ENCODE peak calls at places on chromosomes 4 and X, in five cellular contexts. N, O, A, M and G are unnamed samples.

GRCh38 chr4:147924604-147925412 is 192.9 kb downstream of the ARHGAP10 start:
- DNase-seq in N (no peak), O (no peak), A (no peak), M (peak; percentile 30), G (peak; percentile 39)

GRCh38 chr4:16508968-16509367 is 282.7 kb upstream of the TAPT1 start:
- DNase-seq in N (no peak), O (no peak), A (no peak), M (no peak), G (no peak)

GRCh38 chr4:173538148-173538902 is 8.3 kb upstream of the HAND2 start:
- DNase-seq in N (peak; percentile 82), O (peak; percentile 85), A (peak; percentile 81), M (no peak), G (peak; percentile 50)

GRCh38 chrX:40108959-40109287 is 11.2 kb upstream of the BCOR start:
- DNase-seq in N (peak; percentile 88), O (peak; percentile 91), A (peak; percentile 93), M (peak; percentile 82), G (peak; percentile 85)

GRCh38 chr4:46648088-46648744 is 258.3 kb upstream of the GABRA2 start:
- DNase-seq in N (no peak), O (no peak), A (no peak), M (no peak), G (peak; percentile 69)

GRCh38 chr4:73499996-73500765 is 18.6 kb downstream of the AFM start:
- DNase-seq in N (no peak), O (no peak), A (no peak), M (no peak), G (peak; percentile 14)

GRCh38 chrX:119391279-119391678 is 7.9 kb upstream of the SLC25A43 start:
- DNase-seq in N (no peak), O (no peak), A (no peak), M (peak; percentile 47), G (no peak)

GRCh38 chrX:97060019-97060418 is 176.3 kb downstream of the RPA4 start:
- DNase-seq in N (no peak), O (no peak), A (no peak), M (no peak), G (no peak)

GRCh38 chrX:137573356-137574101 is 7.6 kb downstream of the ZIC3 start:
- DNase-seq in N (no peak), O (no peak), A (no peak), M (no peak), G (no peak)

GRCh38 chr4:107349266-107349665 is 313.2 kb upstream of the DKK2 start:
- DNase-seq in N (no peak), O (no peak), A (no peak), M (no peak), G (peak; percentile 2)

GRCh38 chr4:48832571-48832970 is 1.7 kb downstream of the OCIAD1 start:
- DNase-seq in N (no peak), O (no peak), A (no peak), M (no peak), G (peak; percentile 22)

GRCh38 chrX:133258481-133258880 is 40.3 kb upstream of the TFDP3 start:
- DNase-seq in N (no peak), O (no peak), A (no peak), M (no peak), G (no peak)

GRCh38 chr4:62262676-62263075 is 1062.5 kb downstream of the ADGRL3 start:
- DNase-seq in N (no peak), O (no peak), A (no peak), M (no peak), G (no peak)

GRCh38 chr4:168560835-168561210 is 64.0 kb downstream of the PALLD start:
- DNase-seq in N (no peak), O (no peak), A (no peak), M (no peak), G (no peak)
- H3K4me1 ChIP-seq in N (no peaks in the 10 kb centered on the region), O (no peaks in the 10 kb centered on the region), A (peaks cover 15% of the 10 kb centered on the region), M (peaks cover 10% of the 10 kb centered on the region), G (peaks cover 24% of the 10 kb centered on the region)

DNA sequence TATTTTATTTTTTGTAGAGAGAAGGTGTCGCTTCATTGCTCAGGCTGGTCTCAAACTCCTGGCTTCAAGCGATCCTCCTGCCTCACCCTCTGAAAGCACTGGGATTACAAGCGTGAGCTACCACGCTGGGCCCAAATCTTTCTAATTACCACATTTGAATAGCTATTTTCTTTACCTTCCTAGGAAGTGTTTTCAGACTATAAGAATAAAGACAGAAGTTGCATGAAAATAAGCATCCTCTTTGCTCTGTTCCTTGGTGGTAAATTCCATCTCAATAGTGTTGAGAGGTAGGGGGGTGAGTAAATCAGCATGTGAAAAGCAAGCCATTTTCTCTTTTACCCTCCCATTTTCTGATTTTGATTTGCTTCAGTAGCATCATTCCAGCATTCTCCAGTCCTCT is 122.4 kb downstream of the LARP7 start:
- DNase-seq in N (no peak), O (no peak), A (no peak), M (no peak), G (no peak)
- H3K27ac ChIP-seq in N (no peak overlapping the region), O (no peak overlapping the region), A (no peak overlapping the region), M (no peak overlapping the region), G (no peak overlapping the region)

GRCh38 chr4:1250921-1251772 is 2.2 kb upstream of the CTBP1 start:
- DNase-seq in N (peak; percentile 79), O (peak; percentile 71), A (no peak), M (no peak), G (no peak)
- H3K9me3 ChIP-seq in N (peaks cover 4% of the 10 kb centered on the region), O (no peaks in the 10 kb centered on the region), A (no peaks in the 10 kb centered on the region), M (no peaks in the 10 kb centered on the region), G (no peaks in the 10 kb centered on the region)

GRCh38 chr4:87053064-87053693 is 118.4 kb downstream of the AFF1 start:
- DNase-seq in N (no peak), O (no peak), A (no peak), M (no peak), G (no peak)

GRCh38 chr4:87055340-87055739 is 120.5 kb downstream of the AFF1 start:
- DNase-seq in N (no peak), O (no peak), A (no peak), M (no peak), G (no peak)

GRCh38 chr4:87052615-87053014 is 117.8 kb downstream of the AFF1 start:
- DNase-seq in N (no peak), O (no peak), A (no peak), M (no peak), G (no peak)

GRCh38 chr4:87054900-87055299 is 120.1 kb downstream of the AFF1 start:
- DNase-seq in N (no peak), O (no peak), A (no peak), M (no peak), G (no peak)

DNA sequence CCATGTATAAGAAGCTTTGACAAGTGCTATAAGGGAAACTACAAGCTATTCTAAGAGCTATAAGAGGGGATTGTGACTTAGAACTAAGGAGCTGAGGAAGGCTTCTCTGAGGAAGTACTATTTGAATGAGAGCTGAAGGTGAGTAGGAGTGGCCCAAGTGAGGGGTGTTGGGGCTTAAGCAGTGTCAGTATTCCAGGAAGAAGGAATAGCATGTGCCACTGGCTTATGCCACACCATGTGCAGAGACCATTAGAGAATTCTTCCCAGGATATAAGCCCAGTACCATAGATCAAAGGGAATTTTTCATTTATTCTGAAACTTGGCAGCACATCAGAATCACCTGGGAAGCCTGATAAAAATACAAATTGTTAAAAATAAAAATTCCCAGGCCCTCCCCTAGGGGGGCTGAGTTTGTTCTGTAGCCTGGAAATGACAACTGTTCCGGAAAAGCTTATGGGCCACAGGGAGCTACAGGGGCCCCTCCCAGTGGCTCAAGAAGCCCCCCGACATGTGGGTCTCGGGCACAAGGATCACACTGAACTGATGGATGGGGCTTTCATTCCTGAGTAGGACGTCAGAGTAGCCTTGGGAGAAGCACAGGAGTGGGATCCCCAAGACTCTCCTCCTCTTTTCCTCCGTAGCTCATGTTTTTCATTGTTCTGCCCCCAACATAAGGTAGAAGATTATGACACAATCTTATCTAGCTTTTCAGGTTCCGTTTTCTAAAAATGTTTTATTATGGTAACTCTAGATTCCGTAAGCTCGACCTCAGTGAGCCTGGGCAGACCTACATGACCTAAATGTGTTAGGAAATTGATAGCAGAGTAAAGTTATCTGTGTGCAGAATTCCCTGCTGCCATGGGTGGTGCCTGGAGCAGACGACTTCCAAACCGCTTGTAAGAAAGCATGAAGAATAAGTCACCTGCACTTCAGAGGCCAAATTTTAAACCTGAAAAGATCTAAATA is 119.3 kb downstream of the AFF1 start:
- DNase-seq in N (no peak), O (no peak), A (no peak), M (no peak), G (no peak)
- H3K4me1 ChIP-seq in N (peaks cover 34% of the 10 kb centered on the region), O (peaks cover 69% of the 10 kb centered on the region), A (peaks cover 85% of the 10 kb centered on the region), M (peaks cover 77% of the 10 kb centered on the region), G (peaks cover 46% of the 10 kb centered on the region)

GRCh38 chr4:128835498-128836222 is 26.2 kb downstream of the JADE1 start:
- DNase-seq in N (no peak), O (no peak), A (peak; percentile 90), M (peak; percentile 80), G (peak; percentile 86)

GRCh38 chr4:128837198-128837597 is 27.7 kb downstream of the JADE1 start:
- DNase-seq in N (no peak), O (no peak), A (no peak), M (no peak), G (no peak)

GRCh38 chr4:128830906-128831525 is 21.5 kb downstream of the JADE1 start:
- DNase-seq in N (no peak), O (no peak), A (no peak), M (no peak), G (peak; percentile 24)

GRCh38 chr4:128831526-128832252 is 22.2 kb downstream of the JADE1 start:
- DNase-seq in N (no peak), O (no peak), A (no peak), M (no peak), G (no peak)

DNA sequence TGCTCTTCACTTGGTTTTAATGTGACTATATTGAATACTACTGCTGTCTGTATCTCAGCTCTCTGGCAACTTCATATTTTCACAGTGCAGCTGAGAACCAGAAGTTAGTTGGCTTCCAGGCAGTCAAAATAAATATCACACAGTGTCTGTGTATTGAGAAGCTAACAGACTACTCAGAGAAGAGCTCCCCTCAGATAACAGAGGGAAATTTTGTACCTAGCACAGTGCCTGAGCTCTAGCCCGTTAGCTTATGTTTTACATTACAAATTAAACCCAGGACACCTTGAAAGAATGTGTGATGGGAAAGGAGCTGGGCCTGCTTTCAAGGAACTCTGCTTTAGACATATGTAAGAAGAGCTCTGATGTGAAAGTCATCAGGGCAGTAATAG is 22.7 kb downstream of the JADE1 start:
- DNase-seq in N (no peak), O (no peak), A (no peak), M (no peak), G (no peak)
- H3K27ac ChIP-seq in N (no peak overlapping the region), O (no peak overlapping the region), A (no peak overlapping the region), M (peak overlapping the region; percentile 72), G (no peak overlapping the region)

GRCh38 chrX:152154050-152154449 is 15.7 kb upstream of the MAGEA10 start:
- DNase-seq in N (no peak), O (no peak), A (no peak), M (no peak), G (no peak)
- H3K9me3 ChIP-seq in N (no peaks in the 10 kb centered on the region), O (no peaks in the 10 kb centered on the region), A (no peaks in the 10 kb centered on the region), M (no peaks in the 10 kb centered on the region), G (no peaks in the 10 kb centered on the region)